ENCODE peak calls at places on chromosomes 7 and 10, in five cellular contexts. One of them, this sample, is unnamed.

GRCh38 chr10:112875474-112876267 is 74.4 kb upstream of the TCF7L2 start:
- DNase-seq in fibroblast of mammary gland: peak
- DNase-seq in naive thymus-derived CD4-positive, alpha-beta T cell: no peak
- DNase-seq in cardiac muscle cell: peak
- DNase-seq in gastrocnemius medialis: no peak
- DNase-seq in this sample: peak

GRCh38 chr7:20783716-20784310 is 2.9 kb downstream of the SP8 start:
- DNase-seq in fibroblast of mammary gland: peak
- DNase-seq in naive thymus-derived CD4-positive, alpha-beta T cell: no peak
- DNase-seq in cardiac muscle cell: no peak
- DNase-seq in gastrocnemius medialis: no peak
- DNase-seq in this sample: no peak

GRCh38 chr7:25887795-25888559 is 264.0 kb upstream of the NFE2L3 start:
- DNase-seq in fibroblast of mammary gland: no peak
- DNase-seq in naive thymus-derived CD4-positive, alpha-beta T cell: no peak
- DNase-seq in cardiac muscle cell: no peak
- DNase-seq in gastrocnemius medialis: no peak
- DNase-seq in this sample: no peak

GRCh38 chr7:36955730-36956129 is 231.4 kb upstream of the AOAH start:
- DNase-seq in fibroblast of mammary gland: no peak
- DNase-seq in naive thymus-derived CD4-positive, alpha-beta T cell: no peak
- DNase-seq in cardiac muscle cell: no peak
- DNase-seq in gastrocnemius medialis: no peak
- DNase-seq in this sample: no peak

GRCh38 chr10:16843252-16843870 is 26.1 kb upstream of the RSU1 start:
- DNase-seq in fibroblast of mammary gland: peak
- DNase-seq in naive thymus-derived CD4-positive, alpha-beta T cell: peak
- DNase-seq in cardiac muscle cell: peak
- DNase-seq in gastrocnemius medialis: no peak
- DNase-seq in this sample: peak

GRCh38 chr10:10814103-10814502 is 203.6 kb upstream of the CELF2 start:
- DNase-seq in fibroblast of mammary gland: no peak
- DNase-seq in naive thymus-derived CD4-positive, alpha-beta T cell: no peak
- DNase-seq in cardiac muscle cell: no peak
- DNase-seq in gastrocnemius medialis: no peak
- DNase-seq in this sample: no peak

GRCh38 chr10:118543714-118544400 is 51.6 kb downstream of the PRLHR start:
- DNase-seq in fibroblast of mammary gland: peak
- DNase-seq in naive thymus-derived CD4-positive, alpha-beta T cell: peak
- DNase-seq in cardiac muscle cell: peak
- DNase-seq in gastrocnemius medialis: no peak
- DNase-seq in this sample: peak

GRCh38 chr7:134755422-134756022 is 23.9 kb upstream of the CALD1 start:
- DNase-seq in fibroblast of mammary gland: peak
- DNase-seq in naive thymus-derived CD4-positive, alpha-beta T cell: peak
- DNase-seq in cardiac muscle cell: peak
- DNase-seq in gastrocnemius medialis: no peak
- DNase-seq in this sample: peak

GRCh38 chr10:18308600-18308999 is 168.4 kb downstream of the CACNB2 start:
- DNase-seq in fibroblast of mammary gland: peak
- DNase-seq in naive thymus-derived CD4-positive, alpha-beta T cell: no peak
- DNase-seq in cardiac muscle cell: no peak
- DNase-seq in gastrocnemius medialis: no peak
- DNase-seq in this sample: peak

GRCh38 chr10:119805702-119806230 is 66.9 kb downstream of the MCMBP start:
- DNase-seq in fibroblast of mammary gland: no peak
- DNase-seq in naive thymus-derived CD4-positive, alpha-beta T cell: no peak
- DNase-seq in cardiac muscle cell: no peak
- DNase-seq in gastrocnemius medialis: no peak
- DNase-seq in this sample: no peak

GRCh38 chr7:894164-894867 is 18.0 kb downstream of the GET4 start:
- DNase-seq in fibroblast of mammary gland: no peak
- DNase-seq in naive thymus-derived CD4-positive, alpha-beta T cell: no peak
- DNase-seq in cardiac muscle cell: no peak
- DNase-seq in gastrocnemius medialis: no peak
- DNase-seq in this sample: no peak

GRCh38 chr7:102222445-102222844 is 64.2 kb upstream of the SH2B2 start:
- DNase-seq in fibroblast of mammary gland: peak
- DNase-seq in naive thymus-derived CD4-positive, alpha-beta T cell: no peak
- DNase-seq in cardiac muscle cell: no peak
- DNase-seq in gastrocnemius medialis: no peak
- DNase-seq in this sample: no peak

GRCh38 chr7:81264116-81264515 is 345.3 kb upstream of the SEMA3C start:
- DNase-seq in fibroblast of mammary gland: peak
- DNase-seq in naive thymus-derived CD4-positive, alpha-beta T cell: no peak
- DNase-seq in cardiac muscle cell: no peak
- DNase-seq in gastrocnemius medialis: no peak
- DNase-seq in this sample: no peak

GRCh38 chr7:98771519-98772241 is 98.1 kb downstream of the TMEM130 start:
- DNase-seq in fibroblast of mammary gland: peak
- DNase-seq in naive thymus-derived CD4-positive, alpha-beta T cell: no peak
- DNase-seq in cardiac muscle cell: peak
- DNase-seq in gastrocnemius medialis: peak
- DNase-seq in this sample: peak

GRCh38 chr10:103540722-103541121 is 47.2 kb downstream of the NEURL1 start:
- DNase-seq in fibroblast of mammary gland: peak
- DNase-seq in naive thymus-derived CD4-positive, alpha-beta T cell: no peak
- DNase-seq in cardiac muscle cell: no peak
- DNase-seq in gastrocnemius medialis: no peak
- DNase-seq in this sample: no peak

DNA sequence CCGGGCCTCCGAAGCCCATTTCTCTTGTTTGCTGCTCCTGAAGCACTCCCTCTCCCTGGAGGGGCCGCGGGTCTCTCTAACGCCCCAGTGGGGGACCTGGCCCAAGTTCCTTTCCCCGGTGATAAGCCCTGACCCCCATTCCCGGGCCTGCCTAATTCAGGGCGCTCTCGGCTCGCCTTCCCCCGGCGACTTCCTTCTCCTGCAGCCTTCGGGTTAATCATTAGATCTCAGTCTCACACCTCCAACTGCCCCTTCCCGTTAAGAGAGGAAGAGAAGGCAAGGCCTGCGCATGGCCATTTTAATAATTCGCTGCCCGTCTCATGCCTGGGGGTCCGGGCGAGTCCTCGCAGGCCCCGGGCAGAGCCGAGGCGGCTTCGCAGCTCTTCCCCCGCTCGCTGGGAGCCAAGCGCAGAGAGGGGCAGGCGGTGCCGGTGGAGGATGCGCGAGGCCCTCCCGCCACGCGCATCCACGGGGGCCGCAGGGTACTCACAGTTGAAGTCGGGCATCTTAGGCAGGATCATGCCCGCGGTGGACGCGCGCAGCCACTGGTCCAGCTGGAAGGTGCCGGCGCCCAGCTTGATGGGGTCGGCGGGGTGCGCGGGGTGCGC is 1.2 kb downstream of the MNX1 start:
- DNase-seq in fibroblast of mammary gland: no peak
- DNase-seq in naive thymus-derived CD4-positive, alpha-beta T cell: no peak
- DNase-seq in cardiac muscle cell: no peak
- DNase-seq in gastrocnemius medialis: no peak
- DNase-seq in this sample: no peak
- H3K4me3 ChIP-seq in fibroblast of mammary gland: no peak
- H3K4me3 ChIP-seq in naive thymus-derived CD4-positive, alpha-beta T cell: no peak
- H3K4me3 ChIP-seq in cardiac muscle cell: peak
- H3K4me3 ChIP-seq in gastrocnemius medialis: peak
- H3K4me3 ChIP-seq in this sample: no peak

GRCh38 chr10:122852261-122852660 is 6.6 kb upstream of the CUZD1 start:
- DNase-seq in fibroblast of mammary gland: peak
- DNase-seq in naive thymus-derived CD4-positive, alpha-beta T cell: no peak
- DNase-seq in cardiac muscle cell: no peak
- DNase-seq in gastrocnemius medialis: no peak
- DNase-seq in this sample: peak
- H3K4me3 ChIP-seq in fibroblast of mammary gland: no peak
- H3K4me3 ChIP-seq in naive thymus-derived CD4-positive, alpha-beta T cell: no peak
- H3K4me3 ChIP-seq in cardiac muscle cell: no peak
- H3K4me3 ChIP-seq in gastrocnemius medialis: no peak
- H3K4me3 ChIP-seq in this sample: no peak

GRCh38 chr10:128029280-128029618 is 97.0 kb downstream of the MKI67 start:
- DNase-seq in fibroblast of mammary gland: no peak
- DNase-seq in naive thymus-derived CD4-positive, alpha-beta T cell: no peak
- DNase-seq in cardiac muscle cell: no peak
- DNase-seq in gastrocnemius medialis: no peak
- DNase-seq in this sample: no peak
- H3K4me3 ChIP-seq in fibroblast of mammary gland: no peak
- H3K4me3 ChIP-seq in naive thymus-derived CD4-positive, alpha-beta T cell: no peak
- H3K4me3 ChIP-seq in cardiac muscle cell: no peak
- H3K4me3 ChIP-seq in gastrocnemius medialis: no peak
- H3K4me3 ChIP-seq in this sample: no peak

GRCh38 chr7:42910306-42910705 is 1.6 kb downstream of the C7orf25 start:
- DNase-seq in fibroblast of mammary gland: no peak
- DNase-seq in naive thymus-derived CD4-positive, alpha-beta T cell: no peak
- DNase-seq in cardiac muscle cell: no peak
- DNase-seq in gastrocnemius medialis: no peak
- DNase-seq in this sample: no peak
- H3K4me3 ChIP-seq in fibroblast of mammary gland: no peak
- H3K4me3 ChIP-seq in naive thymus-derived CD4-positive, alpha-beta T cell: no peak
- H3K4me3 ChIP-seq in cardiac muscle cell: no peak
- H3K4me3 ChIP-seq in gastrocnemius medialis: no peak
- H3K4me3 ChIP-seq in this sample: peak

DNA sequence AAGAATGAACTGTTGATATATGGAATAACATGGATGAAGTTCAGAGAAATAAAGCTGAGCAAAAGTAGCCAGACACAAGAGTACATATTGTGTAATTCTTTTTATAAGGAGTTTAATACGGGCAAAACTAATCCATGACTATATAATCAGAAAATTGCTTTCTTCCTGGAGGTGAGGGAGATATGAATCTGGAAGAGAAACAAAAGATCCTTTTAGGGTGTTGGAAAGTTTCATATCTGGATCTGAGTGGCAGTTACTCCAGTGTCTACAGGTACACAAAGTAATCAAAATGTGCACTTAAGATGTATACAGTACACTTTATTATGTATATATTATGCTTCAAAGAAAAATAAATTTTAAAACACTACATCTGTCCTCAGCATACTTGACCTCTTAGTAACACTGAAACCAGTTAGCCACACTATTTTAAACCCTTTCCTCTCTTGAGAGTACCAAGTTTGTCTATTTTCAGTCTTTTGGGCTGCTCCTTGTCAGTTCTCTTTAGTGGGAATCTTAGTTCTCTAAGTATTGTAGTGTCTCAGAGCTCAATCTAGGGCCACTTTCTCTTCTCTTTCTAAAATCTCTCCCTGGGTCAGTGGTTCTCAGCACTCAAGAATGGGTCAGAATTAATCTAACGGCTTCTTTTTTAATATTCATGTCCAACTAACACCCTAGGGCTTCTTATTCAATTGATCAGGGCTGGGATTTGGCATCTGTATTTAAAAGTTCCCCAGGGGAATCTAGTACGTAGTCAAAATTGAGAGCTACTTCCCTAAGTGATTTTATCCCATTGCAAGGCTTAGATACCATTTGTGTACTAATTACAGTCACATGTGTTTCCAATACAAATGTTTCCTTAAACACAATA is 4.3 kb upstream of the LIPF start:
- DNase-seq in fibroblast of mammary gland: peak
- DNase-seq in naive thymus-derived CD4-positive, alpha-beta T cell: no peak
- DNase-seq in cardiac muscle cell: no peak
- DNase-seq in gastrocnemius medialis: no peak
- DNase-seq in this sample: peak
- H3K4me3 ChIP-seq in fibroblast of mammary gland: no peak
- H3K4me3 ChIP-seq in naive thymus-derived CD4-positive, alpha-beta T cell: no peak
- H3K4me3 ChIP-seq in cardiac muscle cell: no peak
- H3K4me3 ChIP-seq in gastrocnemius medialis: no peak
- H3K4me3 ChIP-seq in this sample: no peak

GRCh38 chr7:2759736-2760097 is 71.7 kb downstream of the AMZ1 start:
- DNase-seq in fibroblast of mammary gland: no peak
- DNase-seq in naive thymus-derived CD4-positive, alpha-beta T cell: no peak
- DNase-seq in cardiac muscle cell: no peak
- DNase-seq in gastrocnemius medialis: no peak
- DNase-seq in this sample: no peak

GRCh38 chr7:2757361-2757903 is 69.4 kb downstream of the AMZ1 start:
- DNase-seq in fibroblast of mammary gland: no peak
- DNase-seq in naive thymus-derived CD4-positive, alpha-beta T cell: no peak
- DNase-seq in cardiac muscle cell: no peak
- DNase-seq in gastrocnemius medialis: peak
- DNase-seq in this sample: no peak

GRCh38 chr7:2757904-2758672 is 70.1 kb downstream of the AMZ1 start:
- DNase-seq in fibroblast of mammary gland: peak
- DNase-seq in naive thymus-derived CD4-positive, alpha-beta T cell: no peak
- DNase-seq in cardiac muscle cell: peak
- DNase-seq in gastrocnemius medialis: peak
- DNase-seq in this sample: peak

GRCh38 chr7:2760098-2760889 is 72.3 kb downstream of the AMZ1 start:
- DNase-seq in fibroblast of mammary gland: peak
- DNase-seq in naive thymus-derived CD4-positive, alpha-beta T cell: no peak
- DNase-seq in cardiac muscle cell: peak
- DNase-seq in gastrocnemius medialis: peak
- DNase-seq in this sample: peak

DNA sequence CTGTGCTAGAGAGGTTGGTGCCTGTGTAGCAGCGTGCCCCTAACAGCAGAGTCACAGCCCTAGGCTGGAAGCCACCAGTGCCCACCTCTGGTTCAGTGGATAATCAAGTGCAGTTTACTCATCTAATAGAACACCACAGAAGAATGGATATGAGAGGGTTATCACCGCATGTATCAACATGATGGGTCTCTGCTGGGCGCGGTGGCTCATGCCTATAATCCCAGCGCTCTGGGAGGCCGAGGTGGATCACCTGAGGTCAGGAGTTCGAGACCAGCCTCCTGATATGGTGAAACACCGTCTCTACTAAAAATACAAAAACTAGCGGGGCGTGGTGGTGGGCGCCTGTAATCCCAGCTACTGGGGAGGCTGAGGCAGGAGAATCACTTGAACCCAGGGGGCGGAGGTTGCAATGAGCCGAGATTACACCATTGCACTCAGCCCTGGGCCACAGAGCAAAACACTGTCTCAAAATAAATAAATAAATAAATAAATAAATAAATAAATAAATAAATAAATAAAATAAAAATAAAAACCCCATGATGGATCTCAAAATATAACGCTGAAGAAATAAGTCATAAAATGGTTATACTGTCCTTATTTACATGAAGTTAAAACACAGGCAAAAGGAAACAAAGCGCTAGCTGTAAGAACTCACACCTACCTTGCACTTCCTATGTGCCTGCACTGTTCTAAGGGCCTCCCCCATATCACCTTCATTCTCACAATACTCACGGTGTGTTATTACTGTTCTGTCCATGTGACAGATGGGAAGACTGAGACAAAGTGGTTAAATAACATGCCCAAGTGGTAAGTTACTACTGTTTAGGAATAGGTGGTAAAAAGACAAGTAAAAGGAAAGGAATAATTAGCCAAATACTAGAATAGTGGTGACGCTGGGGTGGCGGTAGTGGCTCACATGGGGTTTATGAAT is 70.9 kb downstream of the AMZ1 start:
- DNase-seq in fibroblast of mammary gland: no peak
- DNase-seq in naive thymus-derived CD4-positive, alpha-beta T cell: no peak
- DNase-seq in cardiac muscle cell: no peak
- DNase-seq in gastrocnemius medialis: no peak
- DNase-seq in this sample: no peak
- H3K4me3 ChIP-seq in fibroblast of mammary gland: peak
- H3K4me3 ChIP-seq in naive thymus-derived CD4-positive, alpha-beta T cell: no peak
- H3K4me3 ChIP-seq in cardiac muscle cell: no peak
- H3K4me3 ChIP-seq in gastrocnemius medialis: no peak
- H3K4me3 ChIP-seq in this sample: peak

DNA sequence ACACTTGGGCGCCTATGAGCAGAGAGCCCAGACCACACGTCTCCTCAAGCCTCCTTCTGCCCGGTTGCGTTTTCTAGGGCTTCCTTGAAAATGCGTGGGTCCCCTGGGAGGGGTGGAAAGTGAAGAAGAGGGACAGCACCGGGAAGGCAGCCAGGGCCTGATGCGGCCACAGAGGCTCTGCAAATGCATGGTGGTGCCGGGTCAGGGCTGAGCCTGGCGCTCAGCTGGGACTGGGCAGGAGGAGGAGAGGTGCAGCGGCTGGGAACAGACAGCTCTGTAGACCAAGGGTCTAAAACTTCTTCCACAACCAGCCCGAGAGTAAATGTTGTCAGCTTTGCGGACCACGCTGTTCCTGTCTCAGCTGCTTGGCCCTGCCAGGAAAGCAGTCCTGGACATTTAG is 1.6 kb downstream of the DPYSL4 start:
- DNase-seq in fibroblast of mammary gland: no peak
- DNase-seq in naive thymus-derived CD4-positive, alpha-beta T cell: no peak
- DNase-seq in cardiac muscle cell: no peak
- DNase-seq in gastrocnemius medialis: no peak
- DNase-seq in this sample: no peak
- H3K4me3 ChIP-seq in fibroblast of mammary gland: no peak
- H3K4me3 ChIP-seq in naive thymus-derived CD4-positive, alpha-beta T cell: no peak
- H3K4me3 ChIP-seq in cardiac muscle cell: no peak
- H3K4me3 ChIP-seq in gastrocnemius medialis: no peak
- H3K4me3 ChIP-seq in this sample: peak

This sample was measured in fibroblast of the aortic adventitia.